ENCODE peak calls at places on chromosomes 13 and 19, in seven cellular contexts. W is glutamatergic neuron; U is left lung; K is EH; N is NCI-H345; H is activated naive CD4-positive, alpha-beta T cell treated with Interleukin-2 at 50 U/mL for 16 hours; I is thoracic aorta. V is an unnamed sample.

GRCh38 chr13:45209229-45209628 is 8.4 kb upstream of the KCTD4 start:
- DNase-seq in W (no peak), U (no peak), K (no peak), N (no peak), H (no peak), I (no peak), V (no peak)

GRCh38 chr19:34733266-34733825 is 697 bp upstream of the ZNF181 start:
- DNase-seq in W (no peak), U (no peak), K (no peak), N (peak; percentile 85), H (no peak), I (peak; percentile 26), V (peak; percentile 19)

GRCh38 chr19:34254552-34255432 is at the start of gene GARRE1:
- DNase-seq in W (peak; percentile 73), U (peak; percentile 84), K (peak; percentile 63), N (peak; percentile 74), H (peak; percentile 33), I (no peak), V (peak; percentile 80)

GRCh38 chr19:35901055-35901644 is 810 bp upstream of the NFKBID start:
- DNase-seq in W (no peak), U (peak; percentile 62), K (peak; percentile 88), N (no peak), H (no peak), I (no peak), V (no peak)

GRCh38 chr19:15299568-15300409 is 32.5 kb downstream of the BRD4 start:
- DNase-seq in W (no peak), U (no peak), K (peak; percentile 97), N (no peak), H (no peak), I (no peak), V (no peak)

GRCh38 chr19:56947206-56947605 is 106.7 kb upstream of the PEG3 start:
- DNase-seq in W (no peak), U (no peak), K (no peak), N (no peak), H (no peak), I (no peak), V (no peak)

GRCh38 chr13:45799451-45799850 is 52.1 kb downstream of the SIAH3 start:
- DNase-seq in W (no peak), U (no peak), K (no peak), N (no peak), H (no peak), I (no peak), V (no peak)

GRCh38 chr13:80901111-80902014 is 560.4 kb upstream of the SPRY2 start:
- DNase-seq in W (no peak), U (no peak), K (no peak), N (no peak), H (no peak), I (no peak), V (no peak)

GRCh38 chr13:106919093-106919492 is 351.2 kb upstream of the ARGLU1 start:
- DNase-seq in W (no peak), U (no peak), K (no peak), N (no peak), H (no peak), I (no peak), V (no peak)

GRCh38 chr19:1959928-1960589 is 19.1 kb downstream of the CSNK1G2 start:
- DNase-seq in W (no peak), U (no peak), K (no peak), N (no peak), H (no peak), I (no peak), V (no peak)

GRCh38 chr19:47518139-47518538 is 3.3 kb upstream of the NAPA start:
- DNase-seq in W (no peak), U (no peak), K (no peak), N (no peak), H (peak; percentile 65), I (no peak), V (no peak)

GRCh38 chr19:45901912-45902650 is at the start of gene MYPOP:
- DNase-seq in W (no peak), U (no peak), K (no peak), N (no peak), H (no peak), I (no peak), V (no peak)

GRCh38 chr13:47594833-47595232 is 406.2 kb downstream of the SUCLA2 start:
- DNase-seq in W (no peak), U (no peak), K (peak; percentile 21), N (no peak), H (no peak), I (no peak), V (no peak)

GRCh38 chr19:6260912-6261636 is 18.7 kb downstream of the MLLT1 start:
- DNase-seq in W (peak; percentile 67), U (no peak), K (peak; percentile 45), N (peak; percentile 10), H (peak; percentile 21), I (no peak), V (no peak)

GRCh38 chr13:113084094-113084942 is 21.3 kb upstream of the F7 start:
- DNase-seq in W (peak; percentile 4), U (peak; percentile 65), K (no peak), N (no peak), H (no peak), I (no peak), V (no peak)

GRCh38 chr19:6239401-6239844 is 40.4 kb downstream of the MLLT1 start:
- DNase-seq in W (no peak), U (peak; percentile 72), K (no peak), N (no peak), H (peak; percentile 41), I (no peak), V (no peak)

GRCh38 chr13:40079721-40080120 is 424.3 kb downstream of the COG6 start:
- DNase-seq in W (no peak), U (no peak), K (no peak), N (no peak), H (no peak), I (no peak), V (no peak)

GRCh38 chr19:18503971-18504885 is 17.6 kb downstream of the ELL start:
- DNase-seq in W (no peak), U (no peak), K (no peak), N (no peak), H (no peak), I (no peak), V (peak; percentile 56)

GRCh38 chr19:40217027-40217810 is 965 bp downstream of the TTC9B start:
- DNase-seq in W (peak; percentile 76), U (peak; percentile 88), K (no peak), N (peak; percentile 96), H (no peak), I (no peak), V (peak; percentile 93)

GRCh38 chr19:45667620-45668341 is at the start of gene GIPR:
- DNase-seq in W (peak; percentile 85), U (peak; percentile 89), K (peak; percentile 65), N (peak; percentile 10), H (peak; percentile 71), I (no peak), V (peak; percentile 61)

GRCh38 chr13:19634129-19634740 is 776 bp downstream of the MPHOSPH8 start:
- DNase-seq in W (no peak), U (no peak), K (peak; percentile 70), N (peak; percentile 12), H (no peak), I (no peak), V (no peak)

GRCh38 chr19:45251452-45252354 is 632 bp downstream of the MARK4 start:
- DNase-seq in W (peak; percentile 50), U (peak; percentile 81), K (peak; percentile 27), N (no peak), H (no peak), I (no peak), V (no peak)

GRCh38 chr13:41645313-41645712 is 188.0 kb downstream of the RGCC start:
- DNase-seq in W (no peak), U (no peak), K (peak; percentile 91), N (no peak), H (no peak), I (no peak), V (no peak)

GRCh38 chr13:110471833-110472162 is 89.7 kb downstream of the RAB20 start:
- DNase-seq in W (no peak), U (no peak), K (peak; percentile 58), N (no peak), H (no peak), I (no peak), V (no peak)

GRCh38 chr13:79423801-79424642 is 18.0 kb upstream of the RBM26 start:
- DNase-seq in W (no peak), U (no peak), K (peak; percentile 63), N (peak; percentile 36), H (no peak), I (no peak), V (no peak)

GRCh38 chr19:7427944-7428343 is 60.9 kb downstream of the PEX11G start:
- DNase-seq in W (no peak), U (no peak), K (peak; percentile 65), N (no peak), H (no peak), I (no peak), V (no peak)

GRCh38 chr19:8458380-8458779 is 13.6 kb downstream of the HNRNPM start:
- DNase-seq in W (no peak), U (no peak), K (no peak), N (no peak), H (no peak), I (no peak), V (no peak)

GRCh38 chr13:75079226-75079625 is 402.7 kb downstream of the TBC1D4 start:
- DNase-seq in W (no peak), U (no peak), K (peak; percentile 3), N (no peak), H (no peak), I (no peak), V (no peak)

GRCh38 chr19:3482507-3483225 is 575 bp downstream of the SMIM44 start:
- DNase-seq in W (no peak), U (peak; percentile 80), K (no peak), N (no peak), H (no peak), I (no peak), V (no peak)

GRCh38 chr13:22092791-22093545 is 422.1 kb downstream of the FGF9 start:
- DNase-seq in W (no peak), U (no peak), K (peak; percentile 17), N (no peak), H (no peak), I (no peak), V (no peak)

GRCh38 chr13:30576528-30576927 is 41.2 kb upstream of the USPL1 start:
- DNase-seq in W (no peak), U (no peak), K (peak; percentile 58), N (peak; percentile 53), H (peak; percentile 44), I (no peak), V (peak; percentile 0)

GRCh38 chr13:44903596-44903995 is 85.7 kb downstream of the NUFIP1 start:
- DNase-seq in W (no peak), U (no peak), K (peak; percentile 95), N (no peak), H (no peak), I (peak; percentile 22), V (no peak)

GRCh38 chr19:34082289-34083077 is 89.8 kb upstream of the LSM14A start:
- DNase-seq in W (peak; percentile 37), U (no peak), K (peak; percentile 58), N (no peak), H (no peak), I (no peak), V (no peak)

GRCh38 chr13:112748947-112749346 is 59.1 kb downstream of the ATP11A start:
- DNase-seq in W (no peak), U (no peak), K (no peak), N (no peak), H (no peak), I (no peak), V (no peak)

GRCh38 chr19:55283548-55284393 is at the start of gene BRSK1:
- DNase-seq in W (peak; percentile 91), U (no peak), K (peak; percentile 81), N (peak; percentile 74), H (peak; percentile 50), I (no peak), V (peak; percentile 83)

GRCh38 chr13:101795025-101795424 is 342.6 kb downstream of the ITGBL1 start:
- DNase-seq in W (no peak), U (no peak), K (no peak), N (no peak), H (no peak), I (no peak), V (no peak)

GRCh38 chr19:10655457-10656312 is 1.5 kb downstream of the ILF3 start:
- DNase-seq in W (peak; percentile 46), U (no peak), K (peak; percentile 63), N (peak; percentile 13), H (peak; percentile 16), I (no peak), V (no peak)

GRCh38 chr19:497861-498590 is 1.7 kb downstream of the MADCAM1 start:
- DNase-seq in W (no peak), U (peak; percentile 79), K (no peak), N (no peak), H (no peak), I (no peak), V (no peak)

V was measured in NCI-H510A.